ENCODE peak calls at places on chromosome 17, in eight cellular contexts. One of them, this sample, is unnamed.

GRCh38 chr17:82489117-82489516 is 30.4 kb upstream of the FOXK2 start:
- DNase-seq in A549: no peak
- DNase-seq in neuronal stem cell: no peak
- DNase-seq in HCT116: no peak
- DNase-seq in SK-N-SH: no peak
- DNase-seq in GM23248: peak; percentile 91
- DNase-seq in neural progenitor cell: no peak
- DNase-seq in fibroblast of lung: peak; percentile 84
- DNase-seq in this sample: no peak

GRCh38 chr17:56806949-56807348 is 26.8 kb downstream of the C17orf67 start:
- DNase-seq in A549: no peak
- DNase-seq in neuronal stem cell: no peak
- DNase-seq in HCT116: no peak
- DNase-seq in SK-N-SH: no peak
- DNase-seq in GM23248: no peak
- DNase-seq in neural progenitor cell: no peak
- DNase-seq in fibroblast of lung: no peak
- DNase-seq in this sample: no peak

GRCh38 chr17:63358111-63358839 is 87.8 kb downstream of the CYB561 start:
- DNase-seq in A549: no peak
- DNase-seq in neuronal stem cell: no peak
- DNase-seq in HCT116: no peak
- DNase-seq in SK-N-SH: peak; percentile 39
- DNase-seq in GM23248: peak; percentile 95
- DNase-seq in neural progenitor cell: no peak
- DNase-seq in fibroblast of lung: peak; percentile 98
- DNase-seq in this sample: no peak

GRCh38 chr17:67718325-67718941 is 697 bp downstream of the NOL11 start:
- DNase-seq in A549: peak; percentile 55
- DNase-seq in neuronal stem cell: no peak
- DNase-seq in HCT116: no peak
- DNase-seq in SK-N-SH: peak; percentile 55
- DNase-seq in GM23248: peak; percentile 73
- DNase-seq in neural progenitor cell: no peak
- DNase-seq in fibroblast of lung: peak; percentile 63
- DNase-seq in this sample: peak; percentile 64

GRCh38 chr17:57373071-57373470 is 116.7 kb downstream of the MSI2 start:
- DNase-seq in A549: no peak
- DNase-seq in neuronal stem cell: no peak
- DNase-seq in HCT116: no peak
- DNase-seq in SK-N-SH: no peak
- DNase-seq in GM23248: no peak
- DNase-seq in neural progenitor cell: no peak
- DNase-seq in fibroblast of lung: no peak
- DNase-seq in this sample: no peak

GRCh38 chr17:21358682-21359482 is 17.3 kb upstream of the KCNJ12 start:
- DNase-seq in A549: no peak
- DNase-seq in neuronal stem cell: no peak
- DNase-seq in HCT116: no peak
- DNase-seq in SK-N-SH: no peak
- DNase-seq in GM23248: peak; percentile 75
- DNase-seq in neural progenitor cell: no peak
- DNase-seq in fibroblast of lung: peak; percentile 15
- DNase-seq in this sample: no peak

GRCh38 chr17:47686276-47686635 is 7.7 kb upstream of the TBKBP1 start:
- DNase-seq in A549: no peak
- DNase-seq in neuronal stem cell: no peak
- DNase-seq in HCT116: no peak
- DNase-seq in SK-N-SH: no peak
- DNase-seq in GM23248: peak; percentile 86
- DNase-seq in neural progenitor cell: no peak
- DNase-seq in fibroblast of lung: peak; percentile 65
- DNase-seq in this sample: no peak

GRCh38 chr17:28748852-28749515 is 5.2 kb downstream of the TRAF4 start:
- DNase-seq in A549: no peak
- DNase-seq in neuronal stem cell: no peak
- DNase-seq in HCT116: no peak
- DNase-seq in SK-N-SH: no peak
- DNase-seq in GM23248: no peak
- DNase-seq in neural progenitor cell: no peak
- DNase-seq in fibroblast of lung: no peak
- DNase-seq in this sample: no peak

GRCh38 chr17:57554826-57555635 is 190.1 kb downstream of the CCDC182 start:
- DNase-seq in A549: no peak
- DNase-seq in neuronal stem cell: no peak
- DNase-seq in HCT116: no peak
- DNase-seq in SK-N-SH: peak; percentile 35
- DNase-seq in GM23248: no peak
- DNase-seq in neural progenitor cell: no peak
- DNase-seq in fibroblast of lung: no peak
- DNase-seq in this sample: no peak

GRCh38 chr17:34314279-34314678 is 5.0 kb upstream of the CCL8 start:
- DNase-seq in A549: no peak
- DNase-seq in neuronal stem cell: no peak
- DNase-seq in HCT116: no peak
- DNase-seq in SK-N-SH: no peak
- DNase-seq in GM23248: peak; percentile 59
- DNase-seq in neural progenitor cell: no peak
- DNase-seq in fibroblast of lung: no peak
- DNase-seq in this sample: no peak

GRCh38 chr17:40548491-40548981 is 16.7 kb downstream of the CCR7 start:
- DNase-seq in A549: no peak
- DNase-seq in neuronal stem cell: no peak
- DNase-seq in HCT116: no peak
- DNase-seq in SK-N-SH: no peak
- DNase-seq in GM23248: no peak
- DNase-seq in neural progenitor cell: no peak
- DNase-seq in fibroblast of lung: no peak
- DNase-seq in this sample: no peak

GRCh38 chr17:10192500-10192899 is 5.9 kb downstream of the GAS7 start:
- DNase-seq in A549: no peak
- DNase-seq in neuronal stem cell: no peak
- DNase-seq in HCT116: no peak
- DNase-seq in SK-N-SH: no peak
- DNase-seq in GM23248: peak; percentile 30
- DNase-seq in neural progenitor cell: no peak
- DNase-seq in fibroblast of lung: no peak
- DNase-seq in this sample: no peak

GRCh38 chr17:48153711-48154642 is 46.4 kb downstream of the SNX11 start:
- DNase-seq in A549: peak; percentile 75
- DNase-seq in neuronal stem cell: no peak
- DNase-seq in HCT116: peak; percentile 45
- DNase-seq in SK-N-SH: peak; percentile 62
- DNase-seq in GM23248: peak; percentile 72
- DNase-seq in neural progenitor cell: peak; percentile 72
- DNase-seq in fibroblast of lung: peak; percentile 35
- DNase-seq in this sample: peak; percentile 64

DNA sequence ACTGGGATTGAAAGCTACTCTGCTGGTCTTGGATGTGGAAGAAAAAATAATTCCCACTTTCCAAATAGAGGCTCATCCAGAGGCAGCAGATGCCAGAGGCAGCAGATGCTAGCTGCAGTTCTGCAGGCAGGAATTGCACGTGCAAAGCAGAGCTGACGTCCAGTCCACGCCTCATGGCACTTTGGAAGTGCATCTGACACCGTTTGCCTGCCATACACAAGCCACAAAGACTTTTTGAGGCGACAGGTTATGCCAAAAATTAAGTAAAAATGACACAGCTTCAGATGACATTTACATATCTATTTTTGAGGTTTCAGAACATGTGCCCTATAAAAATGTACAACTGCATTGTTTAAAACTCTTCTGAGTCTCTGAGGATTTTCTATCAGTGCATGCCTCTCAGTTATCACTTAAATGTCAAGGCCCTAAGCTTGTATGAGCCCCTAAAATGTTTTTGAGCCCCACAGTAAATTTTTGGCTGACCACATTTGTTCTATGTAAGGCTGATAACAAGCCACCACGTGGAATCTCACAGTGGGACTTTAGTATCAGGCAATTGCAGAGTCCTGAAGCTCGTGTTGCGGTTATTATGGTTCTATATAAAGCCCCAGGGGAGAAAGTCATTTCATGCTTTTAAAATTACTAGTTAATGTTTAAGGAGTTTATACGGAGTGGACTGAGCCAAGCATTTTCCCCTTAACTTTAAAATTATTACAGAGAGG is 239.2 kb downstream of the PRKCA start:
- DNase-seq in A549: no peak
- DNase-seq in neuronal stem cell: no peak
- DNase-seq in HCT116: no peak
- DNase-seq in SK-N-SH: peak; percentile 36
- DNase-seq in GM23248: no peak
- DNase-seq in neural progenitor cell: no peak
- DNase-seq in fibroblast of lung: peak; percentile 62
- DNase-seq in this sample: peak; percentile 86
- H3K4me2 ChIP-seq in A549: peak overlapping the region; percentile 66
- H3K4me2 ChIP-seq in neuronal stem cell: no peak overlapping the region
- H3K4me2 ChIP-seq in HCT116: no peak overlapping the region
- H3K4me2 ChIP-seq in SK-N-SH: peak overlapping the region; percentile 67
- H3K4me2 ChIP-seq in GM23248: peak overlapping the region; percentile 33
- H3K4me2 ChIP-seq in neural progenitor cell: no peak overlapping the region
- H3K4me2 ChIP-seq in fibroblast of lung: no peak overlapping the region
- H3K4me2 ChIP-seq in this sample: peak overlapping the region; percentile 61

DNA sequence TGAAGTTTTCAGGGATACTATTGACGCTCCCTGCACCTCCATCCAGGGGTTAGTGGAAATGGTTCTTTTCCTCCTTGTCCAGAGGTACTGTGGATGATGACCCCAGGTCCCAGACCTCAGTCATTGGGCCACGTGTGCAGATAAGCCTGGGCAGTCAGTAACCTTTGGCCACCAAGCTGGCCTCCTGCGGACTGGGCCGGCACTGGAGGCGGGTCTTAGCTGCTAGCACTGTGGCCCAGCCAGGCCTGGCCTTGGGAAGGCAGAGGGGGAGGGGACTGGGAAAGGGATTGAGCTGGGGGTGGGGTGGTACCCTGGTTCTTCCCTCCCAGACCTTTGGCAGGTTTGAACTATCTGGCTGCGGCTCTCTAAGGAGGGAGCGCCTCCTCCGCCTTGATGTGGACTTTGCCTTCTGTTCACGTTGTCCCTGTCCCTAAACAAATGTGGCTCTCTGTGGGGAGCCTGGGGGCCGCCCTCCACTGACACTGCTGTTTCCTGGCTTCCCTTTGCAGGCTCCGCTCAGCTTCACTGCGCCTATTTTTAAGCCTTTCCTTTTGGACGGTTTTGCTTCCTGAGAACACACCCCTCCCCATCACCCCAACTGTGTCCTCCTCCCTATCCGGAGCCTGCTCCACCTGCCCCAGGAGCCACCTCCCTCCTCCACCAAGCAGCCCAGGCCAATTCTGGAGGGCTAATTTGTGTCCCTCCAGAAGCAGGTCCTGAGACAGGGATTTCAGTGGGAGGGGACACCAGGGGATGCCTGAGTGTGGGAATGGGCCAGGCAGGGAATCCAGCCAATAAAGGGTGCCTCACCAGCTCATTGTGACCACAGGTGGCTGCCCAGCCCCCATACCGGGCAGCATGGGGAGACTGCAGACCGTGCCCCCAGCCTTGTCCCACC is 251.9 kb downstream of the SEC14L1 start:
- DNase-seq in A549: peak; percentile 73
- DNase-seq in neuronal stem cell: no peak
- DNase-seq in HCT116: no peak
- DNase-seq in SK-N-SH: peak; percentile 77
- DNase-seq in GM23248: peak; percentile 66
- DNase-seq in neural progenitor cell: peak; percentile 91
- DNase-seq in fibroblast of lung: no peak
- DNase-seq in this sample: no peak
- H3K4me1 ChIP-seq in A549: peaks cover 69% of the 10 kb centered on the region
- H3K4me1 ChIP-seq in neuronal stem cell: peaks cover 55% of the 10 kb centered on the region
- H3K4me1 ChIP-seq in HCT116: peaks cover 27% of the 10 kb centered on the region
- H3K4me1 ChIP-seq in SK-N-SH: peaks cover 60% of the 10 kb centered on the region
- H3K4me1 ChIP-seq in GM23248: peaks cover 80% of the 10 kb centered on the region
- H3K4me1 ChIP-seq in neural progenitor cell: peaks cover 70% of the 10 kb centered on the region
- H3K4me1 ChIP-seq in fibroblast of lung: peaks cover 49% of the 10 kb centered on the region
- H3K4me1 ChIP-seq in this sample: peaks cover 40% of the 10 kb centered on the region

DNA sequence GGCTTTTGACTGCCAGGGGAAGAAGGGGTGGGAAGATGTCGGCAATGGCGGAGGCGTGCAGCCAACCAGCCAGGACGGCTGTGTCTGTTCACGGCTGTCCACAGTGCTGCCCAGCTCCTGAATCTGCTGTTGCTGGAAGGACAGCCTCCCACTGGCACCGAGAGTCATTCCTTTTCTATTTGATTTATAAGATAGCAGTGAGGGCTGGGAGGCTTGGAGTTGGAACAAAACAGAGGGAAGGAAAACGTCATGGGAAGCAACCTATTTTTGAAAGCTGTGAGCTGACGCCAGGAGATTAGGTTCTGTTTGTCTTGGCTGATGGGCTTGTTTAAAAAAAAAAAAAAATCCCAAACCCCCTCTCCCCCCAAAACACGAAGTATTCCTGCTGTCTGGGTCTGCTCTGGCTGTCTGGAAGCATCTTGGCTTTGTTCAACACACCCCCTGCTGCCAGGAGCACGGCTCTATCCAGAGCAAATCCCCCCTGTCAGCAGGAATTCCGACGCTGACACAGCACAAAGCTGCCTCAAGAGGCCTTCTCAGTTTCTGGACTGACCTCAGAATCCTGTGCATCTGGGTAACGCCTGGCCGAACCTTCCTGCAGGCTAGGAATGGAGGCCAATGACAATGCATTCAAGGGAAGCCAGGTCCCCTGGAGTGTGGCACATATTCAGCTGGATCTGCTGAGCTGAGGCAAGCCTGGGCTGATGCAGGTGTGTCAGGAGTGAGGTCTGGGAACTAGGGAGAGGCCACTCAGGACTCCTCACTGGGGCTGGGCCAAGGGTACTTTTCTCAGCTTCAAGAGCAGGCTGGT is 41.0 kb upstream of the SREBF1 start:
- DNase-seq in A549: no peak
- DNase-seq in neuronal stem cell: peak; percentile 63
- DNase-seq in HCT116: no peak
- DNase-seq in SK-N-SH: peak; percentile 74
- DNase-seq in GM23248: peak; percentile 75
- DNase-seq in neural progenitor cell: peak; percentile 92
- DNase-seq in fibroblast of lung: peak; percentile 95
- DNase-seq in this sample: no peak
- H3K4me2 ChIP-seq in A549: no peak overlapping the region
- H3K4me2 ChIP-seq in neuronal stem cell: no peak overlapping the region
- H3K4me2 ChIP-seq in HCT116: no peak overlapping the region
- H3K4me2 ChIP-seq in SK-N-SH: peak overlapping the region; percentile 65
- H3K4me2 ChIP-seq in GM23248: no peak overlapping the region
- H3K4me2 ChIP-seq in neural progenitor cell: peak overlapping the region; percentile 44
- H3K4me2 ChIP-seq in fibroblast of lung: peak overlapping the region; percentile 60
- H3K4me2 ChIP-seq in this sample: no peak overlapping the region

GRCh38 chr17:41869426-41869825 is 4.2 kb upstream of the KLHL11 start:
- DNase-seq in A549: no peak
- DNase-seq in neuronal stem cell: no peak
- DNase-seq in HCT116: no peak
- DNase-seq in SK-N-SH: no peak
- DNase-seq in GM23248: no peak
- DNase-seq in neural progenitor cell: no peak
- DNase-seq in fibroblast of lung: no peak
- DNase-seq in this sample: no peak
- H3K4me1 ChIP-seq in A549: peaks cover 11% of the 10 kb centered on the region
- H3K4me1 ChIP-seq in neuronal stem cell: peaks cover 2% of the 10 kb centered on the region
- H3K4me1 ChIP-seq in HCT116: no peaks in the 10 kb centered on the region
- H3K4me1 ChIP-seq in SK-N-SH: no peaks in the 10 kb centered on the region
- H3K4me1 ChIP-seq in GM23248: no peaks in the 10 kb centered on the region
- H3K4me1 ChIP-seq in neural progenitor cell: no peaks in the 10 kb centered on the region
- H3K4me1 ChIP-seq in fibroblast of lung: no peaks in the 10 kb centered on the region
- H3K4me1 ChIP-seq in this sample: no peaks in the 10 kb centered on the region

DNA sequence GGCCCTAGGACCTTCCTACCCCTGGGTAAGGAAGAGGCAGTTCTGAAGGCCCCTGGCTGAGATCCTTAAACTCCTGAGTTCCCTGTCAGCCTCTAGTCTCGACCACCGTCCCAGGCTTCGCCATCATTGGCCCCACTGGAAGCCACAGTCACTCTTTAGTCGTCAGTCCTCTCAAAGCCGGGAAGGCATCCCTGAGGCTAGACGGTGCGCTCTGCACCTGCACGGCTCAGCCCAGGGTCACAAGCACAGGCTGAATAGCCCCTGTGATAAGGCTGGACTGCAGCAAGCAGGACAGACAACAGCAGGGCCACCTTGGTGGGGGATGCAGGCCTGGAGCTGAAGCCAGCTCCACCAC is 3.3 kb upstream of the HEXIM1 start:
- DNase-seq in A549: no peak
- DNase-seq in neuronal stem cell: no peak
- DNase-seq in HCT116: no peak
- DNase-seq in SK-N-SH: no peak
- DNase-seq in GM23248: no peak
- DNase-seq in neural progenitor cell: no peak
- DNase-seq in fibroblast of lung: no peak
- DNase-seq in this sample: no peak
- H3K4me2 ChIP-seq in A549: no peak overlapping the region
- H3K4me2 ChIP-seq in neuronal stem cell: peak overlapping the region; percentile 51
- H3K4me2 ChIP-seq in HCT116: no peak overlapping the region
- H3K4me2 ChIP-seq in SK-N-SH: no peak overlapping the region
- H3K4me2 ChIP-seq in GM23248: no peak overlapping the region
- H3K4me2 ChIP-seq in neural progenitor cell: peak overlapping the region; percentile 68
- H3K4me2 ChIP-seq in fibroblast of lung: peak overlapping the region; percentile 23
- H3K4me2 ChIP-seq in this sample: peak overlapping the region; percentile 74

This sample was measured in PC-3.